ENCODE peak calls at places on chromosomes 12 and 14, in ten cellular contexts. L, C, U, M, T, H, V, Q, F and J are unnamed samples.

GRCh38 chr14:55436530-55436929 is 3.9 kb downstream of the TBPL2 start:
- DNase-seq in M (peak), H (no peak), L (no peak), F (no peak), Q (no peak), C (no peak), V (no peak), T (no peak), U (no peak), J (no peak)

GRCh38 chr12:94831081-94831747 is 172.3 kb downstream of the NDUFA12 start:
- DNase-seq in C (no peak), V (no peak), Q (no peak), H (no peak), M (peak), F (no peak), T (no peak), L (no peak), U (no peak), J (no peak)

GRCh38 chr12:67477682-67478265 is 170.8 kb upstream of the DYRK2 start:
- DNase-seq in C (no peak), U (no peak), Q (no peak), H (no peak), L (no peak), T (no peak), F (no peak), V (no peak), M (no peak), J (no peak)

GRCh38 chr12:6113691-6114475 is 10.6 kb downstream of the VWF start:
- DNase-seq in M (no peak), C (no peak), F (no peak), Q (no peak), T (peak), V (no peak), L (no peak), H (no peak), U (no peak), J (no peak)

GRCh38 chr14:61894452-61895077 is 132.3 kb downstream of the SNAPC1 start:
- DNase-seq in C (peak), V (peak), U (peak), F (peak), T (peak), L (peak), H (peak), Q (peak), M (no peak), J (peak)

GRCh38 chr14:36171607-36172006 is 4.9 kb downstream of the PTCSC3 start:
- DNase-seq in V (no peak), Q (no peak), F (no peak), T (peak), C (no peak), H (no peak), L (no peak), M (no peak), U (no peak), J (no peak)

GRCh38 chr12:6029401-6029800 is 84.3 kb upstream of the ANO2 start:
- DNase-seq in H (no peak), F (no peak), Q (no peak), T (no peak), M (no peak), L (no peak), U (no peak), V (no peak), C (no peak), J (no peak)

GRCh38 chr12:58888131-58888783 is 32.0 kb downstream of the LRIG3 start:
- DNase-seq in C (peak), L (peak), T (peak), H (peak), U (peak), V (peak), M (no peak), Q (peak), F (peak), J (peak)

GRCh38 chr12:131264625-131265024 is 310.9 kb downstream of the ADGRD1 start:
- DNase-seq in U (no peak), C (peak), T (peak), L (no peak), Q (no peak), M (no peak), V (no peak), H (no peak), F (no peak), J (no peak)

GRCh38 chr12:122028601-122029560 is 7.2 kb downstream of the BCL7A start:
- DNase-seq in H (no peak), T (peak), V (no peak), U (no peak), F (no peak), L (no peak), Q (no peak), C (peak), M (no peak), J (no peak)

GRCh38 chr12:51911307-51911706 is 4.0 kb downstream of the ACVRL1 start:
- DNase-seq in C (no peak), F (no peak), M (no peak), V (no peak), T (no peak), Q (no peak), U (no peak), L (no peak), H (no peak), J (no peak)

GRCh38 chr14:93011650-93012317 is 88.8 kb downstream of the CHGA start:
- DNase-seq in F (no peak), M (no peak), H (no peak), V (no peak), U (no peak), C (no peak), L (no peak), Q (no peak), T (no peak), J (no peak)

GRCh38 chr12:124392991-124393790 is 98.3 kb downstream of the RFLNA start:
- DNase-seq in H (peak), U (no peak), L (peak), V (peak), Q (peak), F (peak), M (peak), C (peak), T (peak), J (no peak)

GRCh38 chr12:15779925-15780324 is 9.3 kb downstream of the EPS8 start:
- DNase-seq in T (no peak), L (peak), H (no peak), Q (no peak), M (no peak), V (no peak), U (no peak), C (no peak), F (no peak), J (no peak)

GRCh38 chr12:76685246-76685678 is 78.7 kb upstream of the ZDHHC17 start:
- DNase-seq in C (peak), F (peak), T (peak), M (no peak), V (peak), L (peak), U (no peak), H (peak), Q (peak), J (no peak)

GRCh38 chr14:33364536-33364935 is 425.9 kb downstream of the NPAS3 start:
- DNase-seq in Q (no peak), U (no peak), C (no peak), V (no peak), M (no peak), L (no peak), H (no peak), F (no peak), T (no peak), J (no peak)

GRCh38 chr14:32932302-32932920 is 6.3 kb upstream of the NPAS3 start:
- DNase-seq in U (no peak), T (no peak), M (no peak), H (no peak), V (no peak), L (no peak), C (no peak), Q (no peak), F (no peak), J (no peak)

GRCh38 chr12:89657090-89657489 is 51.5 kb downstream of the ATP2B1 start:
- DNase-seq in F (no peak), H (no peak), M (no peak), C (no peak), U (no peak), L (no peak), V (no peak), T (no peak), Q (no peak), J (no peak)

GRCh38 chr12:28313631-28314030 is 123.4 kb downstream of the CCDC91 start:
- DNase-seq in M (no peak), V (no peak), F (no peak), U (no peak), L (peak), Q (peak), T (peak), C (no peak), H (peak), J (peak)

GRCh38 chr12:92193846-92194245 is 48.2 kb upstream of the BTG1 start:
- DNase-seq in T (no peak), F (no peak), Q (no peak), V (no peak), L (no peak), C (no peak), H (no peak), U (no peak), M (no peak), J (no peak)

GRCh38 chr14:63203618-63204406 is 431 bp upstream of the RHOJ start:
- DNase-seq in V (peak), F (peak), H (peak), M (peak), T (peak), Q (peak), U (peak), L (peak), C (peak), J (peak)

GRCh38 chr12:64895541-64895940 is 71.1 kb downstream of the TBC1D30 start:
- DNase-seq in U (no peak), Q (peak), L (peak), C (peak), M (no peak), F (no peak), V (no peak), T (no peak), H (peak), J (peak)

GRCh38 chr14:74265312-74265965 is 26.2 kb downstream of the VSX2 start:
- DNase-seq in H (no peak), M (no peak), C (no peak), L (no peak), V (no peak), F (no peak), Q (no peak), U (no peak), T (no peak), J (no peak)

GRCh38 chr12:80837342-80837978 is 100.3 kb downstream of the LIN7A start:
- DNase-seq in V (peak), C (peak), M (no peak), L (peak), Q (peak), H (peak), F (no peak), T (peak), U (peak), J (peak)

GRCh38 chr14:74257078-74257987 is 18.1 kb downstream of the VSX2 start:
- DNase-seq in H (peak), Q (peak), L (no peak), F (peak), C (peak), T (peak), U (no peak), M (no peak), V (peak), J (no peak)

GRCh38 chr12:92206596-92206995 is 61.0 kb upstream of the BTG1 start:
- DNase-seq in T (no peak), C (no peak), L (no peak), V (no peak), F (no peak), H (no peak), U (no peak), M (no peak), Q (no peak), J (no peak)

GRCh38 chr12:31590730-31591307 is at the start of gene DENND5B:
- DNase-seq in H (peak), C (peak), T (peak), F (peak), V (peak), L (peak), Q (peak), U (no peak), M (no peak), J (no peak)

DNA sequence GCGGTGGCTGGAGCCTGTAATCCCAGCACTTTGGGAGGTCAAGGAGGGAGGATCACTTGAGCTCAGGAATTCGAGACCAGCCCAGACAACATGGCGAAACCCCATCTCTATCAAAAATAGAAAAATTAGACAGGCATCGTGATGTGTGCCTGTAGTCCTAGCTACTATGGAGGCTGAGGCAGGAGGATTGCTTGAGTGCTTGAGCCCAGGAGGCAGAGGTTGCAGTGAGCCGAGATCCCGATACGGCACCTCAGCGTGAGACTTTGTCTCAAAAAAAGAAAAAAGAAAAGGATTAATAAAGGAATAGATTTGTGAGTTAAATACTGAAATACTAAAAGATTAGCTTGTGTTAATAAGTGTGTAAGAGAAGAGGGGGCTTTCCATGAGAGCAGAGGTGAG is 29.4 kb downstream of the RPGRIP1 start:
- DNase-seq in H (no peak), U (no peak), F (no peak), C (no peak), T (no peak), L (no peak), Q (no peak), M (no peak), V (no peak), J (no peak)
- H3K4me3 ChIP-seq in H (no peak), U (no peak), F (no peak), C (no peak), T (no peak), L (no peak), Q (no peak), M (peak), V (peak), J (peak)

GRCh38 chr14:49621114-49621881 is 699 bp downstream of the MGAT2 start:
- DNase-seq in H (peak), T (peak), L (peak), U (no peak), V (peak), Q (peak), M (peak), F (peak), C (peak), J (no peak)

GRCh38 chr14:49623941-49624806 is 3.6 kb downstream of the MGAT2 start:
- DNase-seq in L (no peak), T (no peak), U (no peak), F (no peak), H (no peak), Q (peak), V (no peak), C (no peak), M (no peak), J (no peak)

GRCh38 chr14:49620182-49621113 is at the start of the genes MGAT2 and RPL36AL:
- DNase-seq in V (peak), M (peak), H (peak), T (peak), F (peak), Q (peak), U (peak), L (peak), C (peak), J (peak)

GRCh38 chr14:49623387-49623786 is 2.8 kb downstream of the MGAT2 start:
- DNase-seq in U (no peak), Q (no peak), T (no peak), M (no peak), H (no peak), C (no peak), V (no peak), F (no peak), L (no peak), J (no peak)

DNA sequence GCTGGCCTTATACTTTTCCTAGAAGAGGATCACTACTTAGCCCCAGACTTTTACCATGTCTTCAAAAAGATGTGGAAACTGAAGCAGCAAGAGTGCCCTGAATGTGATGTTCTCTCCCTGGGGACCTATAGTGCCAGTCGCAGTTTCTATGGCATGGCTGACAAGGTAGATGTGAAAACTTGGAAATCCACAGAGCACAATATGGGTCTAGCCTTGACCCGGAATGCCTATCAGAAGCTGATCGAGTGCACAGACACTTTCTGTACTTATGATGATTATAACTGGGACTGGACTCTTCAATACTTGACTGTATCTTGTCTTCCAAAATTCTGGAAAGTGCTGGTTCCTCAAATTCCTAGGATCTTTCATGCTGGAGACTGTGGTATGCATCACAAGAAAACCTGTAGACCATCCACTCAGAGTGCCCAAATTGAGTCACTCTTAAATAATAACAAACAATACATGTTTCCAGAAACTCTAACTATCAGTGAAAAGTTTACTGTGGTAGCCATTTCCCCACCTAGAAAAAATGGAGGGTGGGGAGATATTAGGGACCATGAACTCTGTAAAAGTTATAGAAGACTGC is 1.5 kb downstream of the MGAT2 start:
- DNase-seq in T (no peak), H (no peak), V (no peak), L (no peak), F (no peak), U (no peak), C (no peak), M (no peak), Q (no peak), J (no peak)
- H3K4me3 ChIP-seq in T (no peak), H (peak), V (peak), L (peak), F (peak), U (peak), C (peak), M (peak), Q (peak), J (peak)

GRCh38 chr12:120356567-120357030 is 12.4 kb downstream of the MSI1 start:
- DNase-seq in C (peak), M (no peak), U (peak), V (peak), L (peak), F (peak), T (peak), Q (peak), H (peak), J (peak)
- H3K4me3 ChIP-seq in C (no peak), M (no peak), U (no peak), V (no peak), L (no peak), F (no peak), T (no peak), Q (no peak), H (no peak), J (no peak)

GRCh38 chr12:109112720-109113465 is 3.5 kb upstream of the ACACB start:
- DNase-seq in U (no peak), V (no peak), L (no peak), Q (no peak), H (no peak), F (no peak), T (peak), M (no peak), C (no peak), J (no peak)
- H3K4me3 ChIP-seq in U (no peak), V (no peak), L (no peak), Q (no peak), H (no peak), F (no peak), T (no peak), M (peak), C (no peak), J (no peak)

DNA sequence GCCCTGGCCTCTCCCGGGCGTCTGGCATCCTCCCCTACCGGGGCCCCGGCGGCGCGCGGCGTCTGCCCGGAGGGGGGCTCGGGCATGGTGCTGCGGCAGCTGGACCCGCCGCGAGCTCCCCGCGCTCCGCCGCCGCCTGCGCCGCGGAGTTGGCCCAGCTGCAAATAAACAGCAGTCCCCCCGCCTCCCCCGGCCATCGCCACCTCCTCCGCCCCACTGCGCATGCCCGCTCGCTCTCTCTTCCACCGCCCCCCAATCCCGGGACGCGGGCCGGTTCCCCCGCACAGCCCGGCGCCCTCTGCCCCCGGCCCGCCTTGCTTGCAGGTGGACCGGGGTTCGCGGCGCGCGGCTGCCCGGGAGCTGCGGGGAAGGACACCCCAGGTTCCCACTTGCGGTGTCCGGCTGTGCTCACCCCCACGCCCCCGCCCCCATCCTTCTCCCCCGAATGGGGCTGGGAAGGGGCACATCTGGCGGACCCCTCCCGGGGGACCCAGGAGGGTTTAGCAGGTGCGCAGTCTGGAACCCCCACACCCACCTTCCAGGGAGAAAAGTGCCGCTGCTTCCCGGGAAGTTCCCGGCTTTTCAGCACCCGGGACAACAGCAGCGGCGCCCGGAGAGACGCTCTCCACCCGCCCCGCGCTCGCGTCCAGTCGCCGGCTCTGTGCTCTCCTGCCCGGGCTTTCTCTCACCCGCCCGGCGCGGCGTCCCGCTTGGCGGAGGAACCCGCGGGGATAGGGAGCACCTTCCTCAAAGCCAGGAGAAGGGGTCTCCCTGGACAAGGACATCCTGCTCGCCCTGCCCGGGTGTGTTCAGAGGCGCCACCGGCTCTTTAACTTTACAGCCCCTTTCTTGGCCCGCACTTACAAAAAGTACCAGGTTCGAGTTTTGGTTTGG is at the start of gene TMTC1:
- DNase-seq in H (peak), U (no peak), C (peak), F (peak), Q (peak), V (peak), M (no peak), L (peak), T (peak), J (no peak)
- H3K4me3 ChIP-seq in H (peak), U (peak), C (peak), F (peak), Q (peak), V (peak), M (peak), L (peak), T (peak), J (peak)

DNA sequence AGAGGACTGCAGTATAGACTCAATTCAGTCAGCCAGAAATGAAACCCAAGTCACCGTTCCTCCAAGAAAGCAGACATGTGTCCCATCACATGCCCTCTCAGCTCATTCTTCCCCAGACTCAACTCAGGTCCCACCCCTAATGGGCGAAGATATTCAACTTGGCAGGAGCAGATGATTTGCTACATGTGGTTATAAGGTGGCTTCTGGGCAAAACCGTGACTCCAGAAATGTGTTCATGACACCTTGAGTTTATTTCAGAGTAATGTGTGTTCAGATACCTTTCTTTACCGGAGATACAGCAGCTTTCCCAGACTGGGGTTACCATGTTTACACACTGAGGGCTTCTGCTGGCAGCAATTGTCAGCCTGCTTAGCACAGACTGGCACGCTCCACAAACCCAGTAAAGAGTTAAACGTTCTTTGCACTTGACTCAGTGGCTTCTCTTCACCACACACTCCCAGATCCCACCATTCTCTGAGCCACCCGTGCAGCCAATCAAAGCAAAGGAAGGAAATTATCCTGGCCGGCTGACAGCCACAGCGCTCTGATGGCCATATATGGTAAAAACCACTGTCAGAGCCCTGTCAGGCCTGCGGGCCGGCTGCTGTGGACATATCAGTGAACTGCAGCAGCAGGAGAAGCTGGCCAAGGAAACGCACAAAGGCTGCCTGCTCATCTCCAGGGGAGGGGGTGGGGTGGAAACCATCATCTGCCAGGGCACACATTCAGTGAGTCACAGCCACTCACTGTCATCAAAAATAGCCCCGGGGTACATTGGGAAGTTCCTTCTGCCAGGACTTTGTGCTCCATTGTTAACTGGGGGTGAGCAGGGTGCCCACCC is 39.9 kb downstream of the CORO1C start:
- DNase-seq in F (peak), M (peak), U (peak), T (peak), Q (peak), H (peak), L (peak), C (peak), V (peak), J (peak)
- H3K4me3 ChIP-seq in F (no peak), M (peak), U (peak), T (no peak), Q (peak), H (peak), L (peak), C (peak), V (no peak), J (peak)